ENCODE peak calls at places on chromosomes 13 and 19, in four cellular contexts. One of them, this sample, is unnamed.

GRCh38 chr19:27672309-27673047 is 1540.5 kb downstream of the UQCRFS1 start:
- DNase-seq in A549: no peak
- DNase-seq in retinal pigment epithelial cell: no peak
- DNase-seq in pancreas: no peak
- DNase-seq in this sample: no peak

GRCh38 chr13:44063881-44064280 is 184.2 kb downstream of the LACC1 start:
- DNase-seq in A549: no peak
- DNase-seq in pancreas: no peak
- DNase-seq in retinal pigment epithelial cell: no peak
- DNase-seq in this sample: no peak

GRCh38 chr19:9431475-9431874 is 3.9 kb downstream of the ZNF266 start:
- DNase-seq in pancreas: no peak
- DNase-seq in A549: no peak
- DNase-seq in retinal pigment epithelial cell: no peak
- DNase-seq in this sample: no peak

GRCh38 chr13:105395041-105395440 is 1140.4 kb downstream of the EFNB2 start:
- DNase-seq in retinal pigment epithelial cell: no peak
- DNase-seq in pancreas: no peak
- DNase-seq in A549: no peak
- DNase-seq in this sample: no peak

GRCh38 chr13:47672245-47672975 is 328.7 kb downstream of the SUCLA2 start:
- DNase-seq in A549: no peak
- DNase-seq in retinal pigment epithelial cell: no peak
- DNase-seq in pancreas: no peak
- DNase-seq in this sample: no peak

GRCh38 chr13:48412100-48412556 is 785 bp downstream of the LPAR6 start:
- DNase-seq in A549: no peak
- DNase-seq in retinal pigment epithelial cell: no peak
- DNase-seq in pancreas: no peak
- DNase-seq in this sample: no peak

GRCh38 chr13:114125589-114125988 is 6.8 kb downstream of the RASA3 start:
- DNase-seq in retinal pigment epithelial cell: no peak
- DNase-seq in pancreas: no peak
- DNase-seq in A549: no peak
- DNase-seq in this sample: no peak

GRCh38 chr13:95800455-95800854 is 123.5 kb downstream of the DNAJC3 start:
- DNase-seq in pancreas: no peak
- DNase-seq in A549: no peak
- DNase-seq in retinal pigment epithelial cell: no peak
- DNase-seq in this sample: peak

GRCh38 chr13:73299787-73300186 is 241.0 kb downstream of the KLF5 start:
- DNase-seq in retinal pigment epithelial cell: no peak
- DNase-seq in pancreas: no peak
- DNase-seq in A549: no peak
- DNase-seq in this sample: no peak

GRCh38 chr19:13094285-13094595 is 8.4 kb downstream of the LYL1 start:
- DNase-seq in pancreas: no peak
- DNase-seq in A549: no peak
- DNase-seq in retinal pigment epithelial cell: no peak
- DNase-seq in this sample: no peak

GRCh38 chr19:44878119-44878865 is 12.8 kb upstream of the TOMM40 start:
- DNase-seq in retinal pigment epithelial cell: no peak
- DNase-seq in pancreas: no peak
- DNase-seq in A549: no peak
- DNase-seq in this sample: no peak

GRCh38 chr19:3674784-3675183 is 25.5 kb downstream of the PIP5K1C start:
- DNase-seq in pancreas: no peak
- DNase-seq in A549: no peak
- DNase-seq in retinal pigment epithelial cell: no peak
- DNase-seq in this sample: no peak

GRCh38 chr13:43273362-43273761 is 250.0 kb downstream of the DNAJC15 start:
- DNase-seq in A549: no peak
- DNase-seq in retinal pigment epithelial cell: no peak
- DNase-seq in pancreas: no peak
- DNase-seq in this sample: no peak

GRCh38 chr13:112072531-112073244 is 5.7 kb downstream of the SOX1 start:
- DNase-seq in pancreas: no peak
- DNase-seq in retinal pigment epithelial cell: no peak
- DNase-seq in A549: no peak
- DNase-seq in this sample: no peak

GRCh38 chr19:970695-971094 is 13.4 kb upstream of the WDR18 start:
- DNase-seq in retinal pigment epithelial cell: no peak
- DNase-seq in pancreas: no peak
- DNase-seq in A549: no peak
- DNase-seq in this sample: no peak

GRCh38 chr19:37699057-37699456 is 20.5 kb downstream of the ZNF607 start:
- DNase-seq in A549: no peak
- DNase-seq in pancreas: no peak
- DNase-seq in retinal pigment epithelial cell: no peak
- DNase-seq in this sample: no peak

GRCh38 chr13:43077446-43077845 is 54.1 kb downstream of the DNAJC15 start:
- DNase-seq in pancreas: no peak
- DNase-seq in retinal pigment epithelial cell: no peak
- DNase-seq in A549: no peak
- DNase-seq in this sample: no peak

GRCh38 chr13:44854264-44855060 is 134.8 kb downstream of the NUFIP1 start:
- DNase-seq in pancreas: peak
- DNase-seq in A549: no peak
- DNase-seq in retinal pigment epithelial cell: no peak
- DNase-seq in this sample: no peak

GRCh38 chr13:78241278-78241919 is 322.8 kb upstream of the EDNRB start:
- DNase-seq in retinal pigment epithelial cell: peak
- DNase-seq in A549: peak
- DNase-seq in pancreas: peak
- DNase-seq in this sample: no peak

GRCh38 chr13:98521461-98521860 is 55.4 kb downstream of the STK24 start:
- DNase-seq in A549: no peak
- DNase-seq in retinal pigment epithelial cell: no peak
- DNase-seq in pancreas: no peak
- DNase-seq in this sample: no peak

GRCh38 chr13:38340624-38341023 is 9.0 kb upstream of the UFM1 start:
- DNase-seq in A549: no peak
- DNase-seq in pancreas: no peak
- DNase-seq in retinal pigment epithelial cell: no peak
- DNase-seq in this sample: no peak

GRCh38 chr13:76991432-76991795 is 467 bp upstream of the CLN5 start:
- DNase-seq in retinal pigment epithelial cell: no peak
- DNase-seq in pancreas: no peak
- DNase-seq in A549: no peak
- DNase-seq in this sample: no peak

GRCh38 chr19:46660008-46660517 is 919 bp downstream of the DACT3 start:
- DNase-seq in A549: no peak
- DNase-seq in pancreas: peak
- DNase-seq in retinal pigment epithelial cell: no peak
- DNase-seq in this sample: no peak

GRCh38 chr19:52464798-52465470 is 11.6 kb downstream of the ZNF578 start:
- DNase-seq in retinal pigment epithelial cell: no peak
- DNase-seq in A549: peak
- DNase-seq in pancreas: no peak
- DNase-seq in this sample: no peak

GRCh38 chr13:111966969-111967368 is 100.0 kb upstream of the SOX1 start:
- DNase-seq in A549: no peak
- DNase-seq in pancreas: no peak
- DNase-seq in retinal pigment epithelial cell: no peak
- DNase-seq in this sample: no peak

GRCh38 chr19:58550362-58551122 is 4.4 kb downstream of the CHMP2A start:
- DNase-seq in retinal pigment epithelial cell: no peak
- DNase-seq in A549: no peak
- DNase-seq in pancreas: no peak
- DNase-seq in this sample: no peak

GRCh38 chr13:28355822-28356371 is 139.0 kb downstream of the FLT1 start:
- DNase-seq in A549: no peak
- DNase-seq in pancreas: no peak
- DNase-seq in retinal pigment epithelial cell: peak
- DNase-seq in this sample: no peak

GRCh38 chr19:46764817-46765291 is 18.6 kb upstream of the STRN4 start:
- DNase-seq in pancreas: peak
- DNase-seq in A549: no peak
- DNase-seq in retinal pigment epithelial cell: no peak
- DNase-seq in this sample: no peak

GRCh38 chr13:62431852-62432251 is 1016.2 kb upstream of the PCDH20 start:
- DNase-seq in A549: no peak
- DNase-seq in retinal pigment epithelial cell: no peak
- DNase-seq in pancreas: no peak
- DNase-seq in this sample: no peak

GRCh38 chr13:62433660-62434059 is 1018.0 kb upstream of the PCDH20 start:
- DNase-seq in A549: no peak
- DNase-seq in pancreas: no peak
- DNase-seq in retinal pigment epithelial cell: no peak
- DNase-seq in this sample: no peak

GRCh38 chr13:62432906-62433305 is 1017.3 kb upstream of the PCDH20 start:
- DNase-seq in pancreas: no peak
- DNase-seq in A549: no peak
- DNase-seq in retinal pigment epithelial cell: no peak
- DNase-seq in this sample: no peak

DNA sequence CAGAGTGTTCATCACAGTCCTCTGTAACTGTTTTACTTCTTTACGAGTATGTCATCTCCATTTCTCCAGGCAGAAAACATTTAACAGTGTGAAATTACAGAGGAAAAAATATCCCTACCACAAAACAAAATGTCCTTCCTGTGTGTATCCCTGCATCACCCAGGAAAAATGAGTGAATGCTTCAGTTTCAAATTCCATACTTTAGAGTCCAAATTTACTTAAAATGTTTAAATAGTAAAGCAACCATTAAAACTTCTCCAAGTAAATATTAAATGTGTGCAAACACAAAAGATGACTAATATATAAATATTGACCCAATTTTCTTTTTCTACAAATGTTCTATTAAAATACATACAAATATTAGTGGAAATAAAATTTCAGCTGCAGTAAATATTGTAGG is 1016.6 kb upstream of the PCDH20 start:
- DNase-seq in retinal pigment epithelial cell: no peak
- DNase-seq in pancreas: no peak
- DNase-seq in A549: no peak
- DNase-seq in this sample: no peak
- H3K4me3 ChIP-seq in retinal pigment epithelial cell: no peak
- H3K4me3 ChIP-seq in pancreas: no peak
- H3K4me3 ChIP-seq in A549: no peak
- H3K4me3 ChIP-seq in this sample: no peak

GRCh38 chr13:25067054-25067453 is 28.9 kb upstream of the PABPC3 start:
- DNase-seq in pancreas: no peak
- DNase-seq in A549: no peak
- DNase-seq in retinal pigment epithelial cell: no peak
- DNase-seq in this sample: no peak

GRCh38 chr13:25069236-25069635 is 26.7 kb upstream of the PABPC3 start:
- DNase-seq in pancreas: no peak
- DNase-seq in retinal pigment epithelial cell: no peak
- DNase-seq in A549: no peak
- DNase-seq in this sample: no peak

GRCh38 chr13:25065974-25066770 is 29.8 kb upstream of the PABPC3 start:
- DNase-seq in pancreas: no peak
- DNase-seq in retinal pigment epithelial cell: no peak
- DNase-seq in A549: no peak
- DNase-seq in this sample: no peak

GRCh38 chr13:25068810-25069209 is 27.1 kb upstream of the PABPC3 start:
- DNase-seq in A549: no peak
- DNase-seq in retinal pigment epithelial cell: no peak
- DNase-seq in pancreas: no peak
- DNase-seq in this sample: no peak

DNA sequence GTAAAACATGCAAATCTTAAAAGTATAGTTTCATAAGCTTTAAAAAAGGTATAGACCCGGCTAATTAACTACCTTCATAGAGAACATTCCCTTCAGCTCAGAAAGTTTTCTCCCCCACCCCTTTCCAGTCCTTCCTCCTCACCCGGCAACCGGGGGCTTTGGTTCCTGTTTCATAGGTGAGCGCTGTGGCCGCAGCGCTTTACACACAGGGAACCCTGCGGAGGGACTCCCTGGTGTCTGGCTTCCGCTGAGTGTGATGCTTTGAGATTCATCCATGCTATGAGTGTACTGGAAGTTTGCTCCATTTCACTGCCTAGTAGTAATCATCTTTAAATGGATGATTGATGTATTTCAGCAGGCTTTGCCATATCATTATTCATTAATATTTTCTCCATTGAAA is 26.0 kb upstream of the PABPC3 start:
- DNase-seq in retinal pigment epithelial cell: no peak
- DNase-seq in pancreas: no peak
- DNase-seq in A549: no peak
- DNase-seq in this sample: no peak
- TF ChIP-seq CTCF in retinal pigment epithelial cell: no peak
- TF ChIP-seq CTCF in pancreas: no peak
- TF ChIP-seq CTCF in A549: no peak
- TF ChIP-seq CTCF in this sample: no peak

GRCh38 chr13:107866666-107867623 is 348.4 kb downstream of the LIG4 start:
- DNase-seq in retinal pigment epithelial cell: no peak
- DNase-seq in pancreas: peak
- DNase-seq in A549: no peak
- DNase-seq in this sample: no peak
- H3K4me3 ChIP-seq in retinal pigment epithelial cell: peak
- H3K4me3 ChIP-seq in pancreas: peak
- H3K4me3 ChIP-seq in A549: peak
- H3K4me3 ChIP-seq in this sample: peak

GRCh38 chr13:51933466-51934058 is 71.8 kb downstream of the CCDC70 start:
- DNase-seq in A549: no peak
- DNase-seq in retinal pigment epithelial cell: no peak
- DNase-seq in pancreas: no peak
- DNase-seq in this sample: no peak

GRCh38 chr13:51937320-51938290 is 73.6 kb downstream of the ATP7B start:
- DNase-seq in A549: no peak
- DNase-seq in pancreas: no peak
- DNase-seq in retinal pigment epithelial cell: no peak
- DNase-seq in this sample: no peak

GRCh38 chr13:51934461-51935087 is 72.8 kb downstream of the CCDC70 start:
- DNase-seq in A549: no peak
- DNase-seq in retinal pigment epithelial cell: no peak
- DNase-seq in pancreas: no peak
- DNase-seq in this sample: no peak

GRCh38 chr13:51938454-51938853 is 72.8 kb downstream of the ATP7B start:
- DNase-seq in A549: no peak
- DNase-seq in pancreas: no peak
- DNase-seq in retinal pigment epithelial cell: no peak
- DNase-seq in this sample: no peak

DNA sequence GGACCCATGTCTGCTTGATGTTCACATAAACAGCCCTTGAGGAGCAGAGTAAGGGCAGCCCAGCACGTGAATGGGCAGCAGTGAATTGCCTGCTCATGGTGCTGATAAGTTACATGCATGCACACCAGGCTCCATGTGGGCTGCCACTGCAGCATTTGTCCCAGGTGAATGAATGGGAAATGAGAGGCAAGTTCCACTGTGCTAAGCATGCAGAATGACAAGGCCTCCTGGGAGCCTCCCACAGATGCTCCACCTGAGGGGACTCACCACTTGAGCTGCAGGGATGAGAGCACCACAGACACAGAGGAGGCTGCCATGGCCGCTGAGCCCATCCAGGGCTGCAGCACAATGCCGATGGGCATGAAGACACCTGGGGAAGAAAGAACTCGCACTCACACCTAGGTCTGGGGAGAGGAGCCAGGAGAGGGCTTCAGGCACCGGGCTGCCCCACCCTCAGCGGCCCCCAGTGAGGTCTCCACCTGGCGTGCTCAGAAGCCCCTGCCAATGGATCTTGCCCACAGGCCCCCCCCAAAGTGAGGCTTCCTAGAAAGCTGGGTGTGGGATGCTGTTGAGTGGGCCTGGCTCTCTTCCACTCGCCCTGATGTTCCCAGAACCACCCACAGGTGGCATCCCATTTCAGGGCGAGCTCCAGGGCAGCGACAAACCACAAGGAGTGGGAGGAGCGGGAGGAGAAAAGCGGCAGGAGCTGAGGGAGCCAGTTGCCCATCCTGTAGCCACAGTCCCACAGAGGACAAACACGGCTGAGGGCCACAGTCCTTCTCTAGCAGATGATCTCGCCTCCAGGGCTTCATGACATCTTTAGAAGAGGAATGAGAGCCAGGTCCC is 73.8 kb downstream of the CCDC70 start:
- DNase-seq in A549: peak
- DNase-seq in pancreas: peak
- DNase-seq in retinal pigment epithelial cell: no peak
- DNase-seq in this sample: no peak
- TF ChIP-seq CTCF in A549: peak
- TF ChIP-seq CTCF in pancreas: peak
- TF ChIP-seq CTCF in retinal pigment epithelial cell: peak
- TF ChIP-seq CTCF in this sample: peak